ENCODE peak calls at places on chromosomes 11 and 22, in five cellular contexts. Z is naive thymus-derived CD4-positive, alpha-beta T cell; K is heart left ventricle; W is body of pancreas; Y is aorta. A is an unnamed sample.
A peak's percentile ranks its signal among the peaks of the same experiment; 100 is the strongest.

GRCh38 chr11:14905104-14906033 is 13.3 kb upstream of the CYP2R1 start:
- DNase-seq in Z (peak; percentile 79), K (peak; percentile 59), W (peak; percentile 85), Y (peak; percentile 63), A (peak; percentile 38)

GRCh38 chr22:37212174-37212906 is at the start of gene SSTR3:
- DNase-seq in Z (no peak), K (no peak), W (peak; percentile 55), Y (peak; percentile 44), A (peak; percentile 48)

GRCh38 chr11:112539741-112540140 is 279.1 kb upstream of the PLET1 start:
- DNase-seq in Z (no peak), K (no peak), W (no peak), Y (no peak), A (no peak)

GRCh38 chr11:111623527-111624030 is 21.3 kb downstream of the SIK2 start:
- DNase-seq in Z (no peak), K (no peak), W (peak; percentile 71), Y (no peak), A (no peak)

GRCh38 chr11:71539017-71539416 is 1.2 kb downstream of the KRTAP5-8 start:
- DNase-seq in Z (no peak), K (no peak), W (no peak), Y (no peak), A (no peak)

GRCh38 chr11:77547047-77547836 is 42.5 kb upstream of the AQP11 start:
- DNase-seq in Z (no peak), K (no peak), W (no peak), Y (no peak), A (no peak)

GRCh38 chr22:30481711-30482110 is 9.9 kb upstream of the SEC14L3 start:
- DNase-seq in Z (no peak), K (no peak), W (no peak), Y (no peak), A (no peak)

GRCh38 chr22:44634426-44635321 is 67.3 kb upstream of the PRR5 start:
- DNase-seq in Z (no peak), K (no peak), W (no peak), Y (no peak), A (no peak)

GRCh38 chr11:20364412-20364792 is 888 bp downstream of the HTATIP2 start:
- DNase-seq in Z (no peak), K (no peak), W (peak; percentile 37), Y (no peak), A (no peak)

GRCh38 chr22:45889093-45889538 is 87.8 kb downstream of the WNT7B start:
- DNase-seq in Z (no peak), K (peak; percentile 9), W (no peak), Y (peak; percentile 37), A (no peak)

GRCh38 chr11:96622026-96622634 is 232.3 kb downstream of the JRKL start:
- DNase-seq in Z (no peak), K (peak; percentile 62), W (no peak), Y (no peak), A (no peak)

GRCh38 chr11:57303990-57304579 is 20.7 kb downstream of the TNKS1BP1 start:
- DNase-seq in Z (no peak), K (no peak), W (peak; percentile 49), Y (peak; percentile 49), A (peak; percentile 50)

GRCh38 chr22:21077884-21078508 is 32.2 kb downstream of the LRRC74B start:
- DNase-seq in Z (no peak), K (no peak), W (no peak), Y (no peak), A (no peak)

GRCh38 chr11:22510010-22510409 is 115.6 kb downstream of the FANCF start:
- DNase-seq in Z (no peak), K (no peak), W (no peak), Y (no peak), A (no peak)

GRCh38 chr11:75263944-75264349 is 23.4 kb downstream of the TPBGL start:
- DNase-seq in Z (no peak), K (peak; percentile 16), W (no peak), Y (no peak), A (no peak)

GRCh38 chr22:39290724-39291161 is 28.7 kb downstream of the RPL3 start:
- DNase-seq in Z (no peak), K (peak; percentile 88), W (peak; percentile 96), Y (peak; percentile 75), A (peak; percentile 38)

GRCh38 chr11:104968856-104969776 is 742 bp upstream of the CASP4 start:
- DNase-seq in Z (no peak), K (peak; percentile 50), W (peak; percentile 58), Y (peak; percentile 71), A (no peak)

DNA sequence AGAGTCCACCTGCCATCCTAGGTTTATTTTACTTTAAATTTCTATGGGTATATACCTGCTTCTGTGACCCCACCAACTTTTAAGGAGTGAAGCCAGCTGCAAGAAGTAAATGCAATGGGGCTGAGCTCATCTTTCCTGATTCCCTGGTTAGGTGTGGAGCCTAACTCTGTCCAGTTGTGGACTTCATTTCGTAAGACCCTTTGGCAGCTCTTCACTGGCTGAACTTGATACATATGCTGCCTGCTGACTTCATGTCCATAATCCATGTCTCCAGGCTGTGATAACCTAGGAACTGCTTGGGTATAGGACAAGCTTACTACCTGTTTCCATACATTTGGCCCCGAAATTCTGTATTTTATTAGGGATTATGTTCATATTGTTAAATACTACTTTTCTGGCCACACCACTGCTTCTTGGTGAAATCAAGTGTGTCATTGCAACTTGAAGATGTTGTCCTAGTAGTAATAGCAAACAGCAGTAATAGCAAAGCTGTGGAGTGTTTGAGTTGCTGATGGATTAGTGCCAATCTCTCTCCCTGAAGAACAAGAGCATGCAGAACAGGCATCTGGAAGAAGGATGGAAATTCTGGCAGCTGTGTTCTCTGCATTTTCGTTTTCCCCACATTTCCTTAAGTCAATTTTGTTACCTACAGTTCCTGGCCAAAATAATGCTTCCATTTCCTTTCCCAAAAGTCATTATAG is 31.2 kb downstream of the LDLRAD3 start:
- DNase-seq in Z (no peak), K (no peak), W (no peak), Y (no peak), A (no peak)
- H3K9me3 ChIP-seq in Z (no peaks in the 10 kb centered on the region), K (no peaks in the 10 kb centered on the region), W (no peaks in the 10 kb centered on the region), Y (peaks cover 1% of the 10 kb centered on the region), A (no peaks in the 10 kb centered on the region)

GRCh38 chr11:94544832-94545640 is 1.3 kb downstream of the FUT4 start:
- DNase-seq in Z (no peak), K (peak; percentile 38), W (peak; percentile 67), Y (peak; percentile 69), A (peak; percentile 29)

GRCh38 chr11:94543695-94544581 is at the start of gene FUT4:
- DNase-seq in Z (peak; percentile 75), K (peak; percentile 90), W (peak; percentile 95), Y (peak; percentile 94), A (peak; percentile 91)

GRCh38 chr11:94546886-94547285 is 3.2 kb downstream of the FUT4 start:
- DNase-seq in Z (no peak), K (no peak), W (peak; percentile 24), Y (no peak), A (peak; percentile 18)

GRCh38 chr11:94545641-94546470 is 2.1 kb downstream of the FUT4 start:
- DNase-seq in Z (no peak), K (peak; percentile 26), W (peak; percentile 13), Y (no peak), A (no peak)

DNA sequence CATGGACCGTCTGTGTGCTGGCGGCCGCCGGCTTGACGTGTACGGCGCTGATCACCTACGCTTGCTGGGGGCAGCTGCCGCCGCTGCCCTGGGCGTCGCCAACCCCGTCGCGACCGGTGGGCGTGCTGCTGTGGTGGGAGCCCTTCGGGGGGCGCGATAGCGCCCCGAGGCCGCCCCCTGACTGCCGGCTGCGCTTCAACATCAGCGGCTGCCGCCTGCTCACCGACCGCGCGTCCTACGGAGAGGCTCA is 786 bp downstream of the FUT4 start:
- DNase-seq in Z (no peak), K (no peak), W (peak; percentile 42), Y (peak; percentile 62), A (no peak)
- H3K27ac ChIP-seq in Z (peak overlapping the region; percentile 88), K (peak overlapping the region; percentile 90), W (peak overlapping the region; percentile 98), Y (peak overlapping the region; percentile 100), A (no peak overlapping the region)

GRCh38 chr22:49580024-49580423 is 247.6 kb downstream of the BRD1 start:
- DNase-seq in Z (no peak), K (no peak), W (no peak), Y (no peak), A (no peak)
- H3K9me3 ChIP-seq in Z (no peaks in the 10 kb centered on the region), K (peaks cover 3% of the 10 kb centered on the region), W (no peaks in the 10 kb centered on the region), Y (peaks cover 3% of the 10 kb centered on the region), A (no peaks in the 10 kb centered on the region)

DNA sequence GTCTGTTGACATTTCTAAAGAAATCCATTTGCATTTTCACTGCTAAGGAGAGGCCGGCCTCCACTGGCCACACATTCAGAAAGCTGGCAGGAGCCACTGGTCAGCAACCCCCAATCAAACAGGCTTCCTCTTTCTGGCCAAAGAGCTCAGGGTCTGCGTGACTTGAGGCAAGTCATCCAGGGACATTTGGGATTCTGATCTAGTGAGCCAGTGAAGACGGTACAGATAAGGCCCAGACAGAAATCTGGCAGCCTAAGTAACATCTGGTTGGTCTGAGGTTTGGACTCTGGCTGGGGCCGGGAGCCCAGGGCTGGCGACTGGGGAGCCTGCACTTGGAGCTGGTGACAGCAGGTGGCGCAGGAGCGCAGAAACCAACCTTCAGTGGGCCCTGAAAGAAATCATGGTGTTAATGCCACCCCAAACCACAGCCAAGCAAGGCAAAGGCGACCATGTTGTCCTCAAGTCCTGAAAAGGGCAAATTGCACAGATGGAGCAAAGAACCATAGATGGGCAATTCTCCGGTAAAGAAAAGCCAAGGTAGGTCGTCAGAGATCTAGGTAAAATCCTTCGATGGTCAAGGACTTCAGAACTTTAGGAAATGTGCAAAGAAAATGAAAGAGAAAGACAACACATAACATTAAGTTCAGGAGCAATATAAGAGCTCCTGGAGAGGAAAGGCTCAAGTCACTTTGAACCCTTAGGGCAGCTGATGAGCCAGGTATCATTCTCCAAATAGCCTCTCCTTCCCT is 99.4 kb upstream of the BLID start:
- DNase-seq in Z (no peak), K (peak; percentile 86), W (peak; percentile 80), Y (peak; percentile 89), A (peak; percentile 78)
- H3K27ac ChIP-seq in Z (no peak overlapping the region), K (peak overlapping the region; percentile 47), W (no peak overlapping the region), Y (peak overlapping the region; percentile 72), A (peak overlapping the region; percentile 42)

A was measured in cardiac muscle cell.